ENCODE peak calls at places on chromosomes 5 and 9, in four cellular contexts. N is dermis blood vessel endothelial cell; G is activated naive CD4-positive, alpha-beta T cell treated with anti-CD3 and anti-CD28 coated beads, Interleukin-2, amount 10 ng/mL, durations not matched to agents 7 days and 5 days; T is ELR. Q is an unnamed sample.

GRCh38 chr5:138138949-138139775 is at the start of gene NME5:
- DNase-seq in N (peak), G (no peak), T (peak), Q (no peak)

GRCh38 chr9:20557890-20558608 is 64.2 kb downstream of the MLLT3 start:
- DNase-seq in N (no peak), G (no peak), T (no peak), Q (no peak)

GRCh38 chr9:92257327-92257726 is 36.2 kb downstream of the IARS1 start:
- DNase-seq in N (no peak), G (no peak), T (no peak), Q (no peak)

GRCh38 chr9:130667117-130667430 is 2.7 kb downstream of the PRDM12 start:
- DNase-seq in N (no peak), G (no peak), T (peak), Q (no peak)

GRCh38 chr5:83000922-83001321 is 76.3 kb downstream of the TMEM167A start:
- DNase-seq in N (no peak), G (no peak), T (no peak), Q (no peak)

GRCh38 chr9:82682431-82682830 is 380.5 kb downstream of the RASEF start:
- DNase-seq in N (no peak), G (no peak), T (no peak), Q (no peak)

GRCh38 chr5:94111209-94112004 is 370.0 kb upstream of the POU5F2 start:
- DNase-seq in N (peak), G (peak), T (peak), Q (peak)

GRCh38 chr5:124887223-124887622 is 140.8 kb upstream of the ZNF608 start:
- DNase-seq in N (no peak), G (no peak), T (no peak), Q (no peak)

GRCh38 chr9:98010450-98010849 is 27.3 kb downstream of the ANP32B start:
- DNase-seq in N (peak), G (no peak), T (peak), Q (peak)

GRCh38 chr5:19531374-19531952 is 456.5 kb downstream of the CDH18 start:
- DNase-seq in N (no peak), G (no peak), T (peak), Q (peak)

GRCh38 chr5:72392326-72392733 is 72.2 kb downstream of the PTCD2 start:
- DNase-seq in N (no peak), G (no peak), T (no peak), Q (no peak)

GRCh38 chr5:171494452-171495121 is 75.1 kb downstream of the FGF18 start:
- DNase-seq in N (peak), G (no peak), T (peak), Q (peak)

GRCh38 chr5:179406031-179406681 is 60.9 kb upstream of the ADAMTS2 start:
- DNase-seq in N (no peak), G (no peak), T (no peak), Q (no peak)

GRCh38 chr9:72586388-72587160 is 65.2 kb downstream of the TMC1 start:
- DNase-seq in N (peak), G (peak), T (peak), Q (peak)

GRCh38 chr9:133403766-133404439 is 13.9 kb downstream of the REXO4 start:
- DNase-seq in N (peak), G (peak), T (no peak), Q (no peak)

GRCh38 chr5:154086641-154087040 is 47.9 kb downstream of the MFAP3 start:
- DNase-seq in N (no peak), G (no peak), T (no peak), Q (no peak)

GRCh38 chr5:28580616-28581015 is 1542.2 kb upstream of the CDH9 start:
- DNase-seq in N (no peak), G (no peak), T (peak), Q (peak)

GRCh38 chr9:113160571-113160970 is 9.8 kb downstream of the SLC31A2 start:
- DNase-seq in N (no peak), G (no peak), T (no peak), Q (no peak)

GRCh38 chr5:131171276-131171815 is 602 bp downstream of the LYRM7 start:
- DNase-seq in N (peak), G (peak), T (peak), Q (no peak)